ENCODE peak calls at places on chromosome 21, in four cellular contexts. I is fibroblast of the aortic adventitia, F is fibroblast of mammary gland, N is foreskin keratinocyte. S is an unnamed sample.

GRCh38 chr21:46023126-46023985 is 41.8 kb downstream of the COL6A1 start:
- DNase-seq in F (no peak), N (no peak), I (peak), S (no peak)

GRCh38 chr21:45923146-45923545 is 58.4 kb upstream of the COL6A1 start:
- DNase-seq in F (peak), N (peak), I (peak), S (peak)

GRCh38 chr21:14773777-14774345 is 227.7 kb upstream of the SAMSN1 start:
- DNase-seq in N (peak), F (peak), I (peak), S (no peak)

GRCh38 chr21:36065497-36066036 is 4.3 kb upstream of the CBR1 start:
- DNase-seq in F (peak), N (peak), I (peak), S (peak)

GRCh38 chr21:21921410-21922232 is 923.4 kb downstream of the NCAM2 start:
- DNase-seq in N (peak), F (peak), I (peak), S (no peak)

GRCh38 chr21:46355161-46356004 is 31.4 kb downstream of the PCNT start:
- DNase-seq in F (no peak), I (no peak), N (no peak), S (no peak)

GRCh38 chr21:28267449-28267848 is 725.2 kb downstream of the LTN1 start:
- DNase-seq in N (no peak), I (no peak), F (no peak), S (no peak)

GRCh38 chr21:46022551-46023107 is 41.1 kb downstream of the COL6A1 start:
- DNase-seq in F (peak), N (no peak), I (peak), S (no peak)

GRCh38 chr21:45873418-45873817 is 108.2 kb upstream of the COL6A1 start:
- DNase-seq in F (no peak), N (no peak), I (no peak), S (no peak)

GRCh38 chr21:36678538-36678937 is 20.4 kb upstream of the SIM2 start:
- DNase-seq in I (no peak), N (no peak), F (no peak), S (no peak)

GRCh38 chr21:37580690-37581089 is 214.1 kb downstream of the DYRK1A start:
- DNase-seq in F (no peak), N (no peak), I (no peak), S (no peak)

GRCh38 chr21:44854391-44854663 is 19.2 kb downstream of the PTTG1IP start:
- DNase-seq in I (no peak), F (no peak), N (no peak), S (no peak)

GRCh38 chr21:29155118-29155932 is 24.9 kb downstream of the MAP3K7CL start:
- DNase-seq in I (peak), F (peak), N (peak), S (peak)

GRCh38 chr21:34795152-34796141 is 126.7 kb downstream of the CLIC6 start:
- DNase-seq in N (peak), I (peak), F (peak), S (peak)

GRCh38 chr21:36773111-36773510 is 74.2 kb downstream of the SIM2 start:
- DNase-seq in I (peak), F (peak), N (peak), S (peak)

GRCh38 chr21:22409571-22409970 is 1411.4 kb downstream of the NCAM2 start:
- DNase-seq in N (no peak), F (no peak), I (no peak), S (no peak)

GRCh38 chr21:36321325-36322082 is 1.5 kb downstream of the MORC3 start:
- DNase-seq in I (peak), F (peak), N (peak), S (no peak)

GRCh38 chr21:46347791-46348381 is 23.9 kb downstream of the PCNT start:
- DNase-seq in N (no peak), I (peak), F (peak), S (no peak)

GRCh38 chr21:43626390-43626789 is 32.9 kb downstream of the HSF2BP start:
- DNase-seq in I (no peak), F (no peak), N (no peak), S (no peak)

GRCh38 chr21:43627527-43627926 is 31.8 kb downstream of the HSF2BP start:
- DNase-seq in F (no peak), N (no peak), I (no peak), S (no peak)

GRCh38 chr21:43623588-43623987 is 35.7 kb downstream of the HSF2BP start:
- DNase-seq in I (no peak), N (no peak), F (no peak), S (no peak)

GRCh38 chr21:43622796-43623195 is 36.5 kb downstream of the HSF2BP start:
- DNase-seq in F (no peak), N (peak), I (no peak), S (no peak)

DNA sequence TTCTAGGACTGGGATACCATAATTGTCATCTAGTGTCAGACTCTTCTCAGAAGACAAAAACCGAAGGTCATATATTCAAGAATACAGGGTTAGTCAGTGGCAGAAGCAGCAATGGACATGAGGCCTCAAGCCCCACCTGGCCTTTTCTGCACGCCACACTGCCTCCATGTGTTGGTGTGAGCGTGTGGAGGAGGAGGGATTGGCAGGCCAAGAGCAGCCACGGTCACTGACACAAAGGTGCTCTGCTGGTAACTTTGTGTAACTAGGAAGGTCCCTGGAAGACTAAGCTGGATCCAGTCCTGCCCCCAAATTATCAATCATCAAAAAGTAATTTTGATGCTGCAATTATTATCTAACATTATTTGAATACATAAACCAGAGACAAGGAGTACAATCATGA is 34.9 kb downstream of the HSF2BP start:
- DNase-seq in F (no peak), N (no peak), I (no peak), S (no peak)
- TF ChIP-seq CTCF in F (no peak), N (no peak), I (no peak), S (no peak)

DNA sequence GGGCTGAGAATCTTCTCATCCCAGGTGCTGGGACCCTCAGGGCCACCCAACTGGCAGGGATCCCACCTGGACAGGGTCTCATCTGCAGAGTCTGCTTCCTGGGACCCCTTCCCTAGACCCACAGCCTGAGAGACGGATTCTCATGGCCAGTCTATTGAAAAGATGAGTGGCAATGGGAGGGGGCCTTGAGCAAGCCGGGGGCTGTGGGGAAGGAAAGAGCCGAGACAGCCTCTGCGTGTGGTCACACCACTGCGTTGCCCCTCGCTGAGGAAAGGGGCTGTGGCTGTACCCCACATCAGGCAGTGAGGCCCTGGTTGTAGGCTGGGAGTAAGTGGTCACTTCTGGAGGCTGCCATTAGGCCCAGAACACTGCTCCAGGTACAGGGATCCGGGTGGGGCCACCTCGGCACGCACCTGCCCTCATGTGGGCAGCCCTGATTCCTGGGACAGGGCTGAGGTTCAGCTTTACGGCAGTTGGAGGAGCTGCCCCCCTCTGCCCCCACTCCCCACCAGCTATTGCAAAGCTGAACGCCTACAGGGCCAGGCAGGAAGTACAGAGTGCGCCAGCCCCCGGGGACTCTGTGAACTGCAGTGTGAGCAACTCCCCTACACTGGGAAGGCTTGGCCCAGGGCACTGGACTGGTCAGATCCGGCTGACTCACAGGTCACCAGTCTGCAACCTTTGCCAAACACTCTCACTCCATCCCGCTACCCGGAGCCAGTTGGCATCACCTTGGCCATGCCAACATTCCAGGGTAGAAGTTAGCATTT is 106.9 kb downstream of the RIPK4 start:
- DNase-seq in I (peak), F (peak), N (no peak), S (no peak)
- TF ChIP-seq CTCF in I (peak), F (peak), N (no peak), S (peak)

DNA sequence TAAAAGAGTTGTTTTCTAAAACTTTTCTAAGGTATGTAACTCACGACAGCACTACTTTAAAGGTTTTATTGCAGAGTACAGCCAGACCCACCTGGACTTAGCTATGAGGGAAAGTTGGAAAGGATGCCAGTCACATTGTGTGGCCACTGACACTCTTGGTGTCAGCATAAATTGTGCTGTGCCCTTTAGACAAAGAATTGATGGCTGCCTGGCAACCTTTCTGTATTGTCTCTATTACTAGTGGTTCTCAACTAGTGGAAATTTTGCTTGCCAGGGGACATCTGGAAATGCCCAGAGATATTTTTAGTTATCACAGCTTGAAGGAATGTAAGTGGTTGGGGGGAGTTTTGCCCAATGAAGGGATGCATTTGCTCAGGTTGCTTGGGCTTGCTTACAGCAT is 117.5 kb upstream of the APP start:
- DNase-seq in N (no peak), F (no peak), I (no peak), S (no peak)
- TF ChIP-seq CTCF in N (no peak), F (no peak), I (no peak), S (no peak)

DNA sequence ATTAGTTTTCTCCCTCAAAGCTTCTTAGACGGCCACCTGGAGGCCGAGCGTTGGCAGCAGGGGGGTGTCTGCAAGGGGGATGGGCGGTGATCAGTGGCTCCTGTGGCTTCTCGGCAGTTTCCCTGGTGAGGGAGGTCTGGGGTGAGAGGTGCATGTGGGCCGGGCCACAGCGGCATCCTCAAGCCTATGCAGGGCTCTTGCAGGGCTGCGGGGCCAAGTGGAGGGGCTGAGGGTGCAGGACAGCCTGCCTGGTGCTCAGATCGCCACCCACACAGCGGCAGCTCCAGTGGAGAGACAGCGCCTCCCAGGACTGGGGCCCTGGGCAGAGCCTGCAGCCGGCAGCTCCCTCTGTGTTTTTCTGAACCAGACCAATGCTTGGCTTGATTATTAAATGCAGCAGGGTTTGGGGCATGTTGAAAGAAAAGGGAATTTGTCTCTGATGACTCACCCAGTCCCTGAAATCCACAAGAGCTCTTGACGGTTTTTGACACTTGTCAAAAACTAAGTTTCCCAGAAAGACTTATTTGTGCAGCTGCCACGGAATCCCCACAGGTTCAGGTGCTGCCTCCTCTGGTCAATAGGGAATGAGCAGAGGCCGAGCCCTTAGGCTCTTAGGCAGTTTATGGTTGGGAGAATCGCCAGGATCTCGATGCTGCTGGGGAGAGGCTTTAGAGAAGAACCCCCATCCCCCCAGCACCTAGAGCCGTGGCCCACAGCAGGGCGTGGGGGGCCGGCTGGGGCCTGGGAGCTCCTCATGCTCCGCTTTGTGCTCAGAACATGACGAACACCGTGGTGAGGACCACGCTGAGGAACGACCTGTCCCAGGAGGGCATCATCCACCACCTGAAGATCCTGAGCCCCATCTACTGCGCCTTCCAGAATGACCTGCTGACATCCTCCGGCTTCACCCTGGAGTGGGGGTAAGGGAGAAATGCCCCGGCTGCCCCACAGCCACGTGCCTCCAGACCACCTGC is 54.7 kb downstream of the UMODL1 start:
- DNase-seq in N (peak), I (peak), F (peak), S (peak)
- TF ChIP-seq CTCF in N (peak), I (peak), F (peak), S (peak)

GRCh38 chr21:32687946-32688345 is 39.9 kb downstream of the SYNJ1 start:
- DNase-seq in I (no peak), N (no peak), F (peak), S (no peak)
- TF ChIP-seq CTCF in I (no peak), N (peak), F (no peak), S (no peak)

GRCh38 chr21:25887166-25887565 is 152.4 kb downstream of the GABPA start:
- DNase-seq in F (peak), N (no peak), I (no peak), S (no peak)
- TF ChIP-seq CTCF in F (no peak), N (peak), I (no peak), S (peak)

DNA sequence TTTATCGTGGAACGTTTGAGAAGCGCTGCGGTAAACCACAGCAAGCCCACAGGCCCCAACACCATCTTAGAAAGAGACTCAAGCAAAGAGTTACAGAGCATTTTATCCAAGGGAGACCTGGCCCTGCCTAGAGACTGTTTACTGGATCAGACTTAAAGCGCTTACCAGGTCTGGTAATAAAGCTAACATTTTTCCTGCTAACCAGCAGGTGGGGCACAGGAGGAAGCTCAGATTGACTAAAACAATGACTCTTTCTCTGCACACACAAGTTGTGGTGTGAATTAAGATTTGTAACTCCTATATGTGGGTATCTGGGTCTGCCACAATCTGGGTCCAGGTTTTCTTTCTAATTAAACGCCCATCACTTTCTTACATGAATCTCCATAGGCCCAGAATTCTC is 136.5 kb upstream of the ETS2 start:
- DNase-seq in F (peak), N (peak), I (peak), S (peak)
- TF ChIP-seq CTCF in F (peak), N (peak), I (peak), S (peak)

DNA sequence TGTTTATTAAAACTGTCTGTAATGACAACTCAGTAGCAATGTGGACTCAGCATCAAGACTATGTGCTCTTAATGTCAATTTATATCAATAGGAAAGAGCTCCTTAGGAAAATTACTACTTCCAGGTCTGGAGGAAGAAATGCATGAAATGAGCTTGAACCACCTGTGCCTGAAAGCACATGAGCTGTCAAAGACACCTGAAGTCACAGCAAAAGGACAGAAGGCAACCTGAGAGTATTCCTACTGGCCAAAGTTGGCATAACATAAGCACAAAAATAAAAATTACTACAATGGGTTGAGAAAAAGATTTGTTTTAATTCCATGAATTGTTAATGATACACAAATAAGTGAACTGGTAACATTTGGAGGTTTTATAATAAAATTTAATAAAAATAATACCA is 13.4 kb upstream of the KRTAP7-1 start:
- DNase-seq in N (no peak), F (no peak), I (no peak), S (no peak)
- TF ChIP-seq CTCF in N (no peak), F (no peak), I (no peak), S (peak)

DNA sequence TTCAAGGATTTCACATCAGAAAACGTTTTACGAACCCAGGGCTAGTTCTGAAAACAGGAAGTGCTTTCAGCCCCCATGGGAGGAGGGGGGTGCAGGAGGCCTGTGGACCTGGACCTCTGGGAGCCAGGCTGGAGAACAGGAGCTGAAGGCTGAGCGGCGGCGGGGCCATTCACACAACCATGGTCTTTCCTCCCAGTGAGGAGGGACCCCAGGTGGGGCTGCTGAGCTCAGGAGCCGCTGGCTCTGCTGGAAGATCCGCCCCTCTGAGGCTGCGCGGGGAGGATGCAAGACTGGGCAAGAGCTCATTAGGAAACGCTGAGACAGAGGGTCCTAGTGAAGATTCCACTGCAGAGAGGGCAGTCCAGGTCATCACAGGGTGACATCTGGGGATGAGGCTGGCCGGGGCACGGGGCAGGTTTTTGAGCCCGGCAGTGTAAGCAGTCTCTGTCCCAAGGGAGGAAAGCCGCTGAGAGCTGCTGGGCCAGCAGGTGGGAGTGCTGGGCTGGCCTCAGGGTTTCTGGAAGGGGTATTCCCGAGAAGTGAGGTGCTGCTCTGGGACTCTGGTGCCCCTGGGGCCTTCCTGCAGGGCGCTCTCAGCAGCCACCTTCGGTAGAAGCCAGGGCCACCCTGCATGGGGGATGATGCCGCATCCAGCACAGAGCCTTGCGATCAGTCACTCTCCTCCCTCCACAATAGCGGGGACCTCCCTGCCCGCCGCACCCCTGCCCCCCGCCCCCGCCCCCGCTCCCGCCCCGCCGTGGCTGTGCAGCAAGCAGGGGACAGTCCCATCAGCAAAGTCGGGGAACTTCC is 7.5 kb downstream of the MX2 start:
- DNase-seq in N (no peak), F (peak), I (no peak), S (no peak)
- TF ChIP-seq CTCF in N (peak), F (peak), I (no peak), S (no peak)